ENCODE peak calls at places on chromosome 10, in four cellular contexts. I is H9, Y is neuronal stem cell, X is mesenchymal stem cell. P is an unnamed sample.

GRCh38 chr10:78416031-78416800 is 382.6 kb downstream of the RPS24 start:
- DNase-seq in I (peak; percentile 8), Y (no peak), X (peak; percentile 59), P (no peak)

GRCh38 chr10:11874568-11875182 is 51.5 kb downstream of the PROSER2 start:
- DNase-seq in I (peak; percentile 74), Y (peak; percentile 90), X (peak; percentile 55), P (peak; percentile 82)

GRCh38 chr10:88616250-88616977 is 29.9 kb downstream of the LIPJ start:
- DNase-seq in I (no peak), Y (no peak), X (no peak), P (no peak)

GRCh38 chr10:49071221-49071761 is 44.0 kb downstream of the VSTM4 start:
- DNase-seq in I (peak; percentile 7), Y (no peak), X (no peak), P (no peak)

GRCh38 chr10:127912607-127913367 is 5.9 kb downstream of the PTPRE start:
- DNase-seq in I (no peak), Y (no peak), X (no peak), P (no peak)

GRCh38 chr10:76026931-76027330 is 595.5 kb downstream of the LRMDA start:
- DNase-seq in I (no peak), Y (no peak), X (no peak), P (no peak)

GRCh38 chr10:10833955-10834354 is 183.7 kb upstream of the CELF2 start:
- DNase-seq in I (no peak), Y (no peak), X (no peak), P (no peak)

GRCh38 chr10:43120948-43121290 is 17.3 kb upstream of the CSGALNACT2 start:
- DNase-seq in I (no peak), Y (no peak), X (peak; percentile 38), P (no peak)

GRCh38 chr10:114719311-114719710 is 61.2 kb upstream of the ABLIM1 start:
- DNase-seq in I (no peak), Y (no peak), X (no peak), P (no peak)

GRCh38 chr10:26997610-26998009 is 102.7 kb downstream of the ANKRD26 start:
- DNase-seq in I (no peak), Y (no peak), X (no peak), P (no peak)

GRCh38 chr10:86708783-86709778 is 40.8 kb downstream of the LDB3 start:
- DNase-seq in I (no peak), Y (no peak), X (no peak), P (no peak)

GRCh38 chr10:86711237-86711956 is 43.1 kb downstream of the LDB3 start:
- DNase-seq in I (peak; percentile 89), Y (peak; percentile 80), X (peak; percentile 91), P (peak; percentile 92)

GRCh38 chr10:86710987-86711236 is 42.6 kb downstream of the LDB3 start:
- DNase-seq in I (no peak), Y (no peak), X (no peak), P (no peak)

GRCh38 chr10:86709786-86710185 is 41.5 kb downstream of the LDB3 start:
- DNase-seq in I (no peak), Y (no peak), X (no peak), P (peak; percentile 45)

DNA sequence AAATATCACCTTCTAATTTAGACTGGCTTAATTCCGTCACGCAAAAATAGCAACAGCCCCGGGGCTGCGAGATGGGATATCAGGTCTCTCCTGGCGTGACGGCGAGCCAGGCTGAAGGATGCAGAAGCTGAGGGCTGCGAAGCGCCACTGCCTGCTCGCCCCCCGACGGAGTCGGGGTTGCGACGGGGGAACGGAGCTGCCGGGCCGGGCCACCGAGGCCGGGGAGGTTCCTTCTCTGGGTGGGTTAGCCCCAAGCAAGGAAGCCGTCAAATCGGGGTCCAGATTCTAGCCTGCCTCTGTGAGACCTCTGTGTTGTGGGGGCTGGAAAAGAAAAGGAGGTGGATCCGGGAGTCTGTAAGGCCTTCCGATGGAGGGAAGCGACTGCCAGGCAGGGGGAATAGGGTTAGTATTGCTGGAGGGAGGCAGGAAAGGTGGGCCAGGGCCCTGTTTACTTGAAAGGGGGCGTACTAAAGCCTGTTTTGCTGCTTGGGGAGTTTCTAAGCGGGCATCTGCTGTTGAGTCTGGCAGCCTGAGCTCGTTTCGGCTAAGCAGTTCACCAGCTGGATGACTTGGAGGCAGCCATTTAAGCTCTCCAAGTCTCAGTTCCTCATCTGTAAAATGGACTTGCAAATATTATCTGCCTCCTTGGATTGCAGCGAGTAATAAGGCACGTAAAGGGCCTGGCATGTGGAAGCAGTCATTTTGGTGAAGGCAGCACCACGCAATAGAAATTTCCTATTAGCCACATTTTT is 43.8 kb downstream of the LDB3 start:
- DNase-seq in I (peak; percentile 63), Y (peak; percentile 38), X (no peak), P (no peak)
- H2BK12ac ChIP-seq in I (no peak overlapping the region), Y (no peak overlapping the region), X (no peak overlapping the region), P (no peak overlapping the region)

GRCh38 chr10:93296151-93296550 is 186.0 kb downstream of the MYOF start:
- DNase-seq in I (no peak), Y (no peak), X (no peak), P (no peak)
- H2BK12ac ChIP-seq in I (no peak overlapping the region), Y (no peak overlapping the region), X (no peak overlapping the region), P (no peak overlapping the region)

GRCh38 chr10:24872790-24873182 is 79.6 kb downstream of the PRTFDC1 start:
- DNase-seq in I (no peak), Y (no peak), X (no peak), P (no peak)

GRCh38 chr10:24871501-24871900 is 80.9 kb downstream of the PRTFDC1 start:
- DNase-seq in I (no peak), Y (no peak), X (no peak), P (no peak)

GRCh38 chr10:24873281-24873683 is 79.1 kb downstream of the PRTFDC1 start:
- DNase-seq in I (no peak), Y (no peak), X (peak; percentile 96), P (no peak)

GRCh38 chr10:24871006-24871405 is 81.4 kb downstream of the PRTFDC1 start:
- DNase-seq in I (no peak), Y (no peak), X (no peak), P (no peak)

DNA sequence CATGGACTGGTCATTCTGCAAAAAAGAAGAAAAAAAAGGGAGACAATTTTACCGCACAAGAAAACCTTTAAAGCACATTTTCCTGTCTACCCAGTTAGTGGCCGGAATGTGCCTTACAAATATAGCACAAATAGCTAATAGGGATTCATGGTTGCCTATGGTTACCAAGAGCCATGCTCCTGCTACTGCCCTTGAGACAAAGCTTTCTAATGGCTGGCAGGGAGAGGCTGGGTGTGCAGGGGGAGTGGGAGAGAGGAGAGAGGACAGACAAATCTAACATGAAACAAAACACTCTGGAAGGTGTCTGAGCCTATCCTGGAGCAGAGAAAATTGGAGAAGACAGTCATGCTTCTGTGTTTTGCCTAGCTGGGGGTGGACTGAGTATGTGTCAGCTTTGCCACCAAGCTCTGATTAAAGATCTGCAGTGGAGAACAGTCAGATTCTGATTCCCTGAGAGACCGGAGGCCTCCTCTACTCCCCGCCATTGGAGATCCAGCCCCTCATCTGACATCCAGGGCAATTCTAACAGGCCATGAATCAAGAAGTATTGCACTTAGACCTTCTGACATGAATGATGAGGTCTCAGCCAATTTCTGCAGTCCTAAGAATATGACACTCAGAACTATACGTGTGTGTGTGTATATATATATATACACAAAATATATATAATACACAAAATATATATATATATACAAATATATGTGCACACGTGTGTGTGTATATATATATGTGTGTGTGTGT is 80.2 kb downstream of the PRTFDC1 start:
- DNase-seq in I (no peak), Y (no peak), X (peak; percentile 37), P (no peak)
- H2BK12ac ChIP-seq in I (no peak overlapping the region), Y (no peak overlapping the region), X (no peak overlapping the region), P (no peak overlapping the region)

DNA sequence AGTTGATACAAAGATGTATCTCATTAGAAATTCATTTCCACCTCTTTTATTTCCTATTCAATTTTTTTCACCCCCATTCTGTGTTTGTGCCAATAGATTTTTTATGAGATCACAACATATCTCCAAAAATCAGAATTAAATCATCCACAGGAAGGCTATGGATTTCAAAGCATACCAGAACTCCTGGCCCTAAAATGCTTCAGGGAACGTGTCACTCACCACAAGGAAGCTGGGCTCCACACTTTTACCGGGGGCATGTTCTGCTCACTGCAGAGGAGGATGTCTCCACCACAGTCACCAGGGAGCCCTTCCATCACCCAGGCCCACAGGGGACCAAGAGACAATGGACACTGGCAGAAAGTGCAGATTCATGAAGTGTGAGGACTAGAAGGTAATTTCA is 456.8 kb downstream of the KCNMA1 start:
- DNase-seq in I (no peak), Y (no peak), X (no peak), P (no peak)
- H2BK12ac ChIP-seq in I (no peak overlapping the region), Y (no peak overlapping the region), X (no peak overlapping the region), P (no peak overlapping the region)

GRCh38 chr10:44935201-44935960 is 24.2 kb upstream of the RASSF4 start:
- DNase-seq in I (peak; percentile 28), Y (no peak), X (peak; percentile 93), P (no peak)

GRCh38 chr10:44933922-44934321 is 22.8 kb downstream of the TMEM72 start:
- DNase-seq in I (peak; percentile 13), Y (no peak), X (no peak), P (peak; percentile 17)

GRCh38 chr10:44933451-44933850 is 22.3 kb downstream of the TMEM72 start:
- DNase-seq in I (no peak), Y (no peak), X (no peak), P (no peak)

GRCh38 chr10:44935961-44936285 is 23.7 kb upstream of the RASSF4 start:
- DNase-seq in I (no peak), Y (no peak), X (no peak), P (no peak)

DNA sequence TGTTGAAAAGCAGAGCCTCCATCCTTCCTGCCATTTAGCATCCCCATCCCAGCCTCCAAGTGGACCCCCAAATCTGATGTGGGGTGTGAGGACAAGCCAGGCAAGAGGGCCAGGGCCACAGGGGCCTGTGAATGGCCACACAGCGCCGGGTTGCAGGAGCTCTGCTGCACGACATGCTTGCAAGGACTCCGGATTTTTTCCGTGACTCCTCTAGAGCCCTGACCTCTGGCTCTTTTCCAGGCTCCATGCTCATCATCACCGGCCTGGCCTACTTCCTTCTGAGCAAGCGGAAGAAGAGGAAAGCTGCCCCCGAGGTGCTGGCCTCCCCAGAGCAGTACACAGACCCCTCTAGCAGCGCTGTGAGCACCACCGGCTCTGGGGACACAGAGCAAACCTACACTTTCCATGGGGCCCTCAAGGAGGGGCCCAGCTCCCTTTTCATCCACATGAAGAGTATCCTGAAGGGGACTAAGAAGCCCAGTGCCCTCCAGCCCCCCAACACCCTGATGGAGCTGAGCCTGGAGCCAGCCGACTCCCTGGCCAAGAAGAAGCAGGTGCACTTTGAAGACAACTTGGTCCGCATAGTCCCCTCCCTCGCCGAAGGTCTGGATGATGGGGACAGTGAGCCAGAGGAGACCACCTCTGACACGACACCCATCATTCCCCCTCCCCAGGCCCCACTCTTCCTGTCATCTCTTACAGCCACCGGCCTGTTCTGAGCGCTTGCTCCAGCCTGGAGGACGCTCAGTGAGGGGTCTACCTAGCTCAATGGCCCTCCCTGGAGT is 23.5 kb downstream of the TMEM72 start:
- DNase-seq in I (peak; percentile 14), Y (no peak), X (peak; percentile 57), P (peak; percentile 29)
- H2BK12ac ChIP-seq in I (no peak overlapping the region), Y (no peak overlapping the region), X (peak overlapping the region; percentile 73), P (no peak overlapping the region)

GRCh38 chr10:95539560-95540284 is 21.4 kb downstream of the SORBS1 start:
- DNase-seq in I (no peak), Y (no peak), X (no peak), P (no peak)
- H2BK12ac ChIP-seq in I (no peak overlapping the region), Y (no peak overlapping the region), X (no peak overlapping the region), P (no peak overlapping the region)